ENCODE peak calls at places on chromosomes 3 and 15, in six cellular contexts. V is NCI-H1105; Z is HTR-8/SVneo; C is aorta; B is AG04450; N is activated CD4-positive, alpha-beta T cell treated with anti-CD3 and anti-CD28 coated beads for 48 hours. F is an unnamed sample.
A peak's percentile ranks its signal among the peaks of the same experiment; 100 is the strongest.

GRCh38 chr15:25710184-25710583 is 152.9 kb downstream of the ATP10A start:
- DNase-seq in V (no peak), Z (no peak), C (peak; percentile 85), B (no peak), N (peak; percentile 71), F (peak; percentile 69)

GRCh38 chr3:102398196-102398595 is 36.6 kb upstream of the ZPLD1 start:
- DNase-seq in V (no peak), Z (no peak), C (no peak), B (no peak), N (no peak), F (no peak)

GRCh38 chr3:195815169-195815771 is 3.5 kb upstream of the MUC4 start:
- DNase-seq in V (no peak), Z (peak; percentile 48), C (no peak), B (no peak), N (peak; percentile 25), F (no peak)

GRCh38 chr3:175258763-175259162 is 399.6 kb downstream of the NAALADL2 start:
- DNase-seq in V (no peak), Z (no peak), C (no peak), B (no peak), N (no peak), F (no peak)

GRCh38 chr3:79685108-79685507 is 82.7 kb downstream of the ROBO1 start:
- DNase-seq in V (no peak), Z (no peak), C (no peak), B (no peak), N (no peak), F (no peak)

GRCh38 chr15:92904832-92905640 is 4.9 kb downstream of the CHD2 start:
- DNase-seq in V (no peak), Z (no peak), C (no peak), B (no peak), N (no peak), F (no peak)

GRCh38 chr3:24683511-24684384 is 189.1 kb upstream of the THRB start:
- DNase-seq in V (peak; percentile 12), Z (no peak), C (no peak), B (peak; percentile 41), N (no peak), F (no peak)

GRCh38 chr3:49724586-49724985 is 835 bp upstream of the GMPPB start:
- DNase-seq in V (no peak), Z (no peak), C (peak; percentile 72), B (no peak), N (no peak), F (no peak)

GRCh38 chr3:173045770-173046382 is 95.2 kb downstream of the SPATA16 start:
- DNase-seq in V (no peak), Z (no peak), C (no peak), B (no peak), N (no peak), F (no peak)